ENCODE peak calls at places on chromosomes 2 and 18, in eight cellular contexts. E is PC-3, D is upper lobe of right lung, T is GM03348, S is HAP-1, G is A172, A is SW 1271, Y is 8988T. H is an unnamed sample.

GRCh38 chr2:10341193-10341592 is 38.5 kb downstream of the HPCAL1 start:
- DNase-seq in E (no peak), D (no peak), T (no peak), S (no peak), G (no peak), A (no peak), Y (no peak), H (no peak)

GRCh38 chr2:216285641-216286156 is 86.6 kb downstream of the MARCHF4 start:
- DNase-seq in E (no peak), D (no peak), T (no peak), S (no peak), G (no peak), A (no peak), Y (no peak), H (no peak)

GRCh38 chr2:241112592-241112991 is 10.5 kb upstream of the MTERF4 start:
- DNase-seq in E (no peak), D (no peak), T (no peak), S (no peak), G (no peak), A (no peak), Y (no peak), H (no peak)

GRCh38 chr2:172248381-172249173 is 145.9 kb upstream of the DLX2 start:
- DNase-seq in E (peak), D (no peak), T (peak), S (no peak), G (peak), A (peak), Y (peak), H (no peak)

GRCh38 chr2:11589316-11589940 is 55.6 kb downstream of the GREB1 start:
- DNase-seq in E (peak), D (no peak), T (no peak), S (no peak), G (no peak), A (no peak), Y (no peak), H (no peak)

GRCh38 chr2:64727013-64727767 is 73.5 kb upstream of the SERTAD2 start:
- DNase-seq in E (no peak), D (no peak), T (no peak), S (no peak), G (no peak), A (no peak), Y (no peak), H (no peak)

GRCh38 chr2:27186613-27187345 is 25.1 kb upstream of the ATRAID start:
- DNase-seq in E (no peak), D (no peak), T (no peak), S (no peak), G (no peak), A (no peak), Y (no peak), H (no peak)

GRCh38 chr2:148177559-148177958 is 156.7 kb downstream of the MBD5 start:
- DNase-seq in E (no peak), D (no peak), T (no peak), S (no peak), G (no peak), A (no peak), Y (no peak), H (no peak)

GRCh38 chr2:103959174-103960125 is 894.5 kb upstream of the POU3F3 start:
- DNase-seq in E (peak), D (no peak), T (peak), S (no peak), G (peak), A (no peak), Y (peak), H (peak)

GRCh38 chr2:32357545-32358482 is 991 bp downstream of the BIRC6 start:
- DNase-seq in E (peak), D (peak), T (peak), S (no peak), G (peak), A (no peak), Y (no peak), H (no peak)

GRCh38 chr2:84768840-84769239 is 112.0 kb downstream of the TRABD2A start:
- DNase-seq in E (peak), D (no peak), T (no peak), S (no peak), G (no peak), A (no peak), Y (no peak), H (no peak)

GRCh38 chr2:239724194-239724849 is 300.8 kb downstream of the NDUFA10 start:
- DNase-seq in E (no peak), D (peak), T (no peak), S (no peak), G (no peak), A (no peak), Y (no peak), H (no peak)

GRCh38 chr2:37768491-37768925 is 97.1 kb upstream of the CDC42EP3 start:
- DNase-seq in E (peak), D (no peak), T (peak), S (no peak), G (peak), A (peak), Y (no peak), H (no peak)

GRCh38 chr2:224997802-224998201 is 44.5 kb downstream of the DOCK10 start:
- DNase-seq in E (no peak), D (no peak), T (peak), S (no peak), G (no peak), A (no peak), Y (no peak), H (no peak)

GRCh38 chr2:30366199-30366691 is 80.8 kb upstream of the LCLAT1 start:
- DNase-seq in E (no peak), D (no peak), T (peak), S (no peak), G (peak), A (no peak), Y (no peak), H (no peak)

GRCh38 chr18:45997689-45998088 is 30.6 kb upstream of the EPG5 start:
- DNase-seq in E (no peak), D (no peak), T (no peak), S (no peak), G (no peak), A (no peak), Y (no peak), H (no peak)

GRCh38 chr2:223580951-223581350 is 21.2 kb downstream of the SCG2 start:
- DNase-seq in E (no peak), D (no peak), T (peak), S (no peak), G (peak), A (no peak), Y (no peak), H (no peak)

GRCh38 chr2:96251721-96252292 is 14.0 kb downstream of the TMEM127 start:
- DNase-seq in E (peak), D (peak), T (peak), S (no peak), G (peak), A (peak), Y (no peak), H (no peak)

GRCh38 chr2:94939349-94939748 is 68.1 kb downstream of the TEKT4 start:
- DNase-seq in E (no peak), D (no peak), T (no peak), S (no peak), G (no peak), A (no peak), Y (no peak), H (no peak)

GRCh38 chr2:99960724-99961566 is 181.4 kb downstream of the AFF3 start:
- DNase-seq in E (no peak), D (no peak), T (no peak), S (no peak), G (no peak), A (no peak), Y (no peak), H (no peak)

GRCh38 chr2:187581125-187581896 is 27.1 kb upstream of the TFPI start:
- DNase-seq in E (peak), D (no peak), T (peak), S (peak), G (peak), A (peak), Y (no peak), H (peak)

GRCh38 chr2:138223321-138223720 is 259.0 kb downstream of the HNMT start:
- DNase-seq in E (peak), D (no peak), T (no peak), S (no peak), G (peak), A (no peak), Y (no peak), H (peak)

GRCh38 chr2:134508396-134508795 is 210.4 kb downstream of the TMEM163 start:
- DNase-seq in E (no peak), D (no peak), T (no peak), S (no peak), G (no peak), A (no peak), Y (no peak), H (no peak)

GRCh38 chr2:174335605-174336402 is 1.1 kb downstream of the SP9 start:
- DNase-seq in E (no peak), D (no peak), T (peak), S (no peak), G (no peak), A (no peak), Y (no peak), H (no peak)

H was measured in Panc1.